ENCODE peak calls at places on chromosome 1, in four cellular contexts. O is stimulated activated CD4-positive, alpha-beta T cell treated with anti-CD3 and anti-CD28 coated beads, Interleukin-4, amount 100 ng/mL, for 4 hours; X is nucleus accumbens; Y is activated CD4-positive, alpha-beta T cell treated with anti-CD3 and anti-CD28 coated beads for 36 hours. I is an unnamed sample.

GRCh38 chr1:30285461-30286050 is 437.8 kb downstream of the MATN1 start:
- DNase-seq in X (no peak), O (no peak), Y (no peak), I (no peak)

GRCh38 chr1:21299007-21299406 is 8.7 kb upstream of the ECE1 start:
- DNase-seq in Y (peak; percentile 64), X (no peak), O (peak; percentile 22), I (no peak)

GRCh38 chr1:227401562-227402342 is 83.5 kb upstream of the CDC42BPA start:
- DNase-seq in O (no peak), X (no peak), Y (no peak), I (no peak)

GRCh38 chr1:15919316-15919715 is 56.6 kb downstream of the ZBTB17 start:
- DNase-seq in X (no peak), O (peak; percentile 75), Y (peak; percentile 87), I (no peak)

GRCh38 chr1:245684111-245684510 is 529.3 kb downstream of the KIF26B start:
- DNase-seq in Y (no peak), O (no peak), X (no peak), I (no peak)

GRCh38 chr1:43938383-43938782 is 4.8 kb downstream of the ARTN start:
- DNase-seq in Y (no peak), O (no peak), X (no peak), I (no peak)

GRCh38 chr1:214022810-214023425 is 35.1 kb downstream of the PROX1 start:
- DNase-seq in O (no peak), Y (no peak), X (no peak), I (no peak)

GRCh38 chr1:181033128-181033798 is 520 bp upstream of the MR1 start:
- DNase-seq in O (peak; percentile 7), Y (peak; percentile 35), X (no peak), I (peak; percentile 31)

GRCh38 chr1:44740179-44740617 is 561 bp downstream of the KIF2C start:
- DNase-seq in O (no peak), Y (no peak), X (no peak), I (no peak)

GRCh38 chr1:222918746-222919477 is 104.1 kb downstream of the DISP1 start:
- DNase-seq in Y (no peak), X (no peak), O (no peak), I (no peak)

GRCh38 chr1:25979210-25979609 is 18.7 kb downstream of the PAFAH2 start:
- DNase-seq in X (no peak), O (no peak), Y (no peak), I (no peak)

GRCh38 chr1:70134148-70134547 is 71.2 kb downstream of the LRRC40 start:
- DNase-seq in Y (no peak), O (no peak), X (no peak), I (no peak)

GRCh38 chr1:63148825-63149645 is 173.3 kb upstream of the FOXD3 start:
- DNase-seq in O (no peak), Y (peak; percentile 39), X (no peak), I (peak; percentile 55)